ENCODE peak calls at places on chromosomes 16 and 17, in ten cellular contexts. J is dorsolateral prefrontal cortex; O is uterus; Z is vagina; C is left ventricle myocardium inferior; Q is heart left ventricle; T is Panc1; U is endodermal cell; R is CD4-positive, alpha-beta T cell; D is gastrocnemius medialis. M is an unnamed sample.
A peak's percentile ranks its signal among the peaks of the same experiment; 100 is the strongest.

GRCh38 chr17:80424878-80425765 is 10.2 kb downstream of the ENDOV start:
- DNase-seq in J (no peak), O (no peak), Z (no peak), C (no peak), Q (no peak), T (no peak), U (peak; percentile 78), R (no peak), D (no peak), M (no peak)

GRCh38 chr17:78687125-78687524 is 94.9 kb downstream of the CYTH1 start:
- DNase-seq in J (no peak), O (no peak), Z (no peak), C (no peak), Q (no peak), T (no peak), U (no peak), R (no peak), D (no peak), M (no peak)

GRCh38 chr17:30235386-30236296 is at the start of gene SLC6A4:
- DNase-seq in J (no peak), O (no peak), Z (no peak), C (no peak), Q (no peak), T (no peak), U (peak; percentile 79), R (no peak), D (no peak), M (no peak)

GRCh38 chr17:16432017-16432416 is 16.6 kb downstream of the TRPV2 start:
- DNase-seq in J (no peak), O (no peak), Z (no peak), C (no peak), Q (no peak), T (no peak), U (peak; percentile 52), R (no peak), D (no peak), M (no peak)

GRCh38 chr16:14490281-14490680 is 139.8 kb downstream of the PARN start:
- DNase-seq in J (no peak), O (no peak), Z (no peak), C (no peak), Q (no peak), T (no peak), U (peak; percentile 40), R (no peak), D (no peak), M (no peak)

GRCh38 chr17:42387221-42387657 is 1.0 kb downstream of the STAT3 start:
- DNase-seq in J (no peak), O (peak; percentile 45), Z (no peak), C (no peak), Q (no peak), T (no peak), U (no peak), R (no peak), D (no peak), M (peak; percentile 76)

GRCh38 chr17:15321556-15322250 is 19.7 kb downstream of the TEKT3 start:
- DNase-seq in J (no peak), O (no peak), Z (no peak), C (no peak), Q (no peak), T (no peak), U (no peak), R (no peak), D (no peak), M (peak; percentile 66)

GRCh38 chr16:66318505-66318904 is 48.0 kb upstream of the CDH5 start:
- DNase-seq in J (no peak), O (no peak), Z (no peak), C (no peak), Q (no peak), T (no peak), U (no peak), R (no peak), D (no peak), M (no peak)

GRCh38 chr16:19705843-19706242 is 12.2 kb downstream of the KNOP1 start:
- DNase-seq in J (no peak), O (no peak), Z (no peak), C (no peak), Q (no peak), T (no peak), U (no peak), R (no peak), D (no peak), M (no peak)

GRCh38 chr16:19706846-19707245 is 11.2 kb downstream of the KNOP1 start:
- DNase-seq in J (no peak), O (no peak), Z (no peak), C (no peak), Q (no peak), T (no peak), U (no peak), R (no peak), D (no peak), M (no peak)

GRCh38 chr16:19703218-19703617 is 14.8 kb downstream of the KNOP1 start:
- DNase-seq in J (no peak), O (no peak), Z (no peak), C (no peak), Q (no peak), T (no peak), U (no peak), R (no peak), D (no peak), M (no peak)

GRCh38 chr16:19704321-19705130 is 13.5 kb downstream of the KNOP1 start:
- DNase-seq in J (peak; percentile 9), O (no peak), Z (no peak), C (no peak), Q (no peak), T (no peak), U (no peak), R (no peak), D (peak; percentile 64), M (peak; percentile 79)

DNA sequence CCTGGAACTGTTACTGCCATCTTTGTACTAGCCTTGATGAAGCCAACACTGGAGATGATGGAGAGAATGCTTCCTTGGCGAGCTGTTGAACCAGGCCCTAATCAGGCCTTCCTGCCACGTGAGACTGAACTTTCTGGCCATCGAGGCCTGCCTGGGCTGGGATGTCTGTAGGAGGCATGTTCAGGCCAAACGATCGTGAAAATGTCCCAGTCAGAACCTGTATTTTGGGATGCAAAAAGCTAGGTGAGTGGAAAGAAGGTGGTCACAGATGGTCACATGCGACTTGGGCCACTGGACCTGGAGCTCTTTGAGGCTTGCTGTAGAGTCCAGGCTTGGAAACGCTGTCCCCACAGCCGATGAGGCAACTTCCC is 12.9 kb downstream of the KNOP1 start:
- DNase-seq in J (no peak), O (no peak), Z (no peak), C (no peak), Q (no peak), T (no peak), U (no peak), R (no peak), D (no peak), M (no peak)
- H3K27ac ChIP-seq in J (peak overlapping the region; percentile 42), O (peak overlapping the region; percentile 53), Z (peak overlapping the region; percentile 89), C (peak overlapping the region; percentile 77), Q (peak overlapping the region; percentile 60), T (no peak overlapping the region), U (no peak overlapping the region), R (no peak overlapping the region), D (peak overlapping the region; percentile 66), M (peak overlapping the region; percentile 90)

GRCh38 chr16:16090238-16090637 is 133.1 kb downstream of the ABCC6 start:
- DNase-seq in J (no peak), O (no peak), Z (no peak), C (no peak), Q (no peak), T (no peak), U (no peak), R (no peak), D (no peak), M (no peak)

GRCh38 chr16:16096161-16096857 is 127.0 kb downstream of the ABCC6 start:
- DNase-seq in J (no peak), O (peak; percentile 86), Z (no peak), C (peak; percentile 22), Q (peak; percentile 42), T (no peak), U (no peak), R (no peak), D (no peak), M (peak; percentile 89)

GRCh38 chr16:16093625-16094332 is 129.5 kb downstream of the ABCC6 start:
- DNase-seq in J (no peak), O (no peak), Z (no peak), C (no peak), Q (no peak), T (no peak), U (no peak), R (no peak), D (no peak), M (no peak)

GRCh38 chr16:16095646-16096045 is 127.6 kb downstream of the ABCC6 start:
- DNase-seq in J (no peak), O (no peak), Z (no peak), C (no peak), Q (no peak), T (no peak), U (no peak), R (no peak), D (no peak), M (peak; percentile 35)

DNA sequence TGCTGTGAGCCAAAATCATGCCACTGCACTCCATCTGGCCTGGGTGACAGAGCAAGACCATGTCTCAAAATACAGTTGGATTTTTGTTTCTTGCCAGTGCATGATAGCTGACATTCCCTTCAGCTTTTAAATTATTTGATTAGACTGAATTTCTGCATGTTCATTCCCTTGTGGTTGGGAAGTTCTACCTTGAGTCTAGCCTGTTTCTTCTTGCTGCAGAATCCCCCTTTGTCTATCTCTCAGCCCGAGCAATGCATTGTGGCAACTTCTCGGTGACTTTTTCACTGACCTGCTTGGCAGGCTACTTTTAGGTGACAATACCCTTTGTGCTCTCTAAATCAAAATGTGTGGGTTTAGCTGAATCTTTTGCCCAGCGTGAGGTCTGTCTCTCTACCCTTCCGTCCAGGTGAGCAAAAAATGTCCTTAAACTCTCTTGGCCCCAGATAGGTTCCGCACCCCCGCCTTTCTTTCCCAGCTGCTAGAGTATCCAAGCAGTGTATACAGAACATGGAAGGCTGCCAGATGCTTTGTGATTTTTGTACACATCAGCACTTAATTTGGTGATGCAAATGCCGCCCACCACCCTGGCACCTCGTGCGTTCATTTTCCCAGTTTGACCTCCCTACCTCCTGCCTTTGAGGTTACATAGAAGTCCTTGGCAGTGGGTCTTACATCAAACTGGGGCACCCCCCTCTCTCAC is 130.2 kb downstream of the ABCC6 start:
- DNase-seq in J (no peak), O (peak; percentile 53), Z (no peak), C (no peak), Q (no peak), T (no peak), U (no peak), R (no peak), D (no peak), M (peak; percentile 86)
- H3K27ac ChIP-seq in J (no peak overlapping the region), O (peak overlapping the region; percentile 32), Z (no peak overlapping the region), C (no peak overlapping the region), Q (no peak overlapping the region), T (no peak overlapping the region), U (no peak overlapping the region), R (no peak overlapping the region), D (no peak overlapping the region), M (peak overlapping the region; percentile 16)

DNA sequence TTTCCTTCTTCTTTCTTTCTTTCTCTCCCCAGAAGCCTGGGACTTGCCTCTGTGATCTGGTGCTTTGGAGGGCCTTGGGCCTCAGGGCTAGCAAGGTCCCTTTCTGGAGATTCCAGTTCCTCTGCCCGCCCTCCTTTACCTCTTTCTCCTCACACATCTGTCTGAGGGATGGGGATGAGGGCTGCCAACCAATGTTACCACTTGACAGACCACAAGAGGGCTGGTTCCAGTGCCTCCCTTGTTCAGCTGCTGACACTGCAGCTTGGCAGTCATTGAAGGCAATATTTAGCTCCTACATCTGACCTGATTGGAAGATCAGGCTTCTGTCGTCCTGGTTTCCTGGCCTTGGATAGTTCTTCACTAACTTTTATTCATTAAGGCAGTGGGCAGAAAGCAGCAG is 3.6 kb upstream of the ZNF652 start:
- DNase-seq in J (peak; percentile 72), O (no peak), Z (no peak), C (no peak), Q (no peak), T (no peak), U (peak; percentile 88), R (no peak), D (no peak), M (no peak)
- H3K27ac ChIP-seq in J (peak overlapping the region; percentile 81), O (no peak overlapping the region), Z (no peak overlapping the region), C (no peak overlapping the region), Q (no peak overlapping the region), T (no peak overlapping the region), U (no peak overlapping the region), R (no peak overlapping the region), D (no peak overlapping the region), M (no peak overlapping the region)

DNA sequence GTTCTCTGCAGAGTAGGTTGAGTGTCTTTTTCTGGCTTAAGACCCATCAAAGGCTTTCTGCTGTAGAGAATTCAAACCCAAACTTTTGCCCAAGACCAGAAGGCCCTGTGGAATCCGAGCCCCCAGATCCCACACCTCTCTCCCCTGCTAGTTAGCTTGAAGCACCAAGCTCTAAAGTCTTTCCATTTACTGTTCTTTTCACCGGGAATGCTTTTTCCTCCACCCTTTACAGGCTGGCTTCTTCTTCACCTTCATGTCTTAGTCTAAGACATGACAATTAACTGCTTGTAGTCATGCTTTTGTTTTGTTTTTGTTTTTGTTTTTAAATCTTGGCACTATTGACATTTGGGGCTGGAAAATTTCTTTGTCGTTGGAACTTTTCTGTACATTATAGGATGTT is 15.5 kb downstream of the HSD17B2 start:
- DNase-seq in J (no peak), O (no peak), Z (no peak), C (no peak), Q (no peak), T (no peak), U (no peak), R (no peak), D (no peak), M (no peak)
- H3K27ac ChIP-seq in J (no peak overlapping the region), O (no peak overlapping the region), Z (no peak overlapping the region), C (no peak overlapping the region), Q (no peak overlapping the region), T (no peak overlapping the region), U (no peak overlapping the region), R (no peak overlapping the region), D (no peak overlapping the region), M (no peak overlapping the region)